ENCODE peak calls at places on chromosomes 2 and 18, in five cellular contexts. One of them, this sample, is unnamed.

GRCh38 chr2:12227941-12228608 is 481.6 kb downstream of the LPIN1 start:
- DNase-seq in GM03348: peak
- DNase-seq in activated CD8-positive, alpha-beta memory T cell treated with anti-CD3 and anti-CD28 coated beads, Interleukin-2, amount 10 ng/mL, durations not matched to agents 7 days and 5 days: no peak
- DNase-seq in foreskin fibroblast: peak
- DNase-seq in dermis microvascular lymphatic vessel endothelial cell: no peak
- DNase-seq in this sample: no peak

GRCh38 chr2:47838249-47838648 is 55.3 kb downstream of the MSH6 start:
- DNase-seq in GM03348: no peak
- DNase-seq in activated CD8-positive, alpha-beta memory T cell treated with anti-CD3 and anti-CD28 coated beads, Interleukin-2, amount 10 ng/mL, durations not matched to agents 7 days and 5 days: no peak
- DNase-seq in dermis microvascular lymphatic vessel endothelial cell: no peak
- DNase-seq in foreskin fibroblast: no peak
- DNase-seq in this sample: no peak

GRCh38 chr2:172792711-172793110 is 57.1 kb downstream of the RAPGEF4 start:
- DNase-seq in dermis microvascular lymphatic vessel endothelial cell: no peak
- DNase-seq in activated CD8-positive, alpha-beta memory T cell treated with anti-CD3 and anti-CD28 coated beads, Interleukin-2, amount 10 ng/mL, durations not matched to agents 7 days and 5 days: no peak
- DNase-seq in foreskin fibroblast: peak
- DNase-seq in GM03348: no peak
- DNase-seq in this sample: no peak

GRCh38 chr2:100868083-100868482 is 48.1 kb downstream of the NPAS2 start:
- DNase-seq in dermis microvascular lymphatic vessel endothelial cell: no peak
- DNase-seq in activated CD8-positive, alpha-beta memory T cell treated with anti-CD3 and anti-CD28 coated beads, Interleukin-2, amount 10 ng/mL, durations not matched to agents 7 days and 5 days: no peak
- DNase-seq in GM03348: no peak
- DNase-seq in foreskin fibroblast: no peak
- DNase-seq in this sample: no peak

GRCh38 chr18:261398-262073 is 6.3 kb downstream of the THOC1 start:
- DNase-seq in GM03348: peak
- DNase-seq in foreskin fibroblast: no peak
- DNase-seq in dermis microvascular lymphatic vessel endothelial cell: no peak
- DNase-seq in activated CD8-positive, alpha-beta memory T cell treated with anti-CD3 and anti-CD28 coated beads, Interleukin-2, amount 10 ng/mL, durations not matched to agents 7 days and 5 days: no peak
- DNase-seq in this sample: no peak

GRCh38 chr2:68059769-68060525 is 2.9 kb downstream of the C1D start:
- DNase-seq in GM03348: peak
- DNase-seq in dermis microvascular lymphatic vessel endothelial cell: no peak
- DNase-seq in activated CD8-positive, alpha-beta memory T cell treated with anti-CD3 and anti-CD28 coated beads, Interleukin-2, amount 10 ng/mL, durations not matched to agents 7 days and 5 days: no peak
- DNase-seq in foreskin fibroblast: peak
- DNase-seq in this sample: no peak

GRCh38 chr2:18062892-18063291 is 184.4 kb downstream of the KCNS3 start:
- DNase-seq in foreskin fibroblast: peak
- DNase-seq in GM03348: no peak
- DNase-seq in activated CD8-positive, alpha-beta memory T cell treated with anti-CD3 and anti-CD28 coated beads, Interleukin-2, amount 10 ng/mL, durations not matched to agents 7 days and 5 days: no peak
- DNase-seq in dermis microvascular lymphatic vessel endothelial cell: no peak
- DNase-seq in this sample: no peak

GRCh38 chr2:159208449-159208848 is 78.1 kb downstream of the WDSUB1 start:
- DNase-seq in foreskin fibroblast: no peak
- DNase-seq in activated CD8-positive, alpha-beta memory T cell treated with anti-CD3 and anti-CD28 coated beads, Interleukin-2, amount 10 ng/mL, durations not matched to agents 7 days and 5 days: no peak
- DNase-seq in GM03348: no peak
- DNase-seq in dermis microvascular lymphatic vessel endothelial cell: no peak
- DNase-seq in this sample: no peak

GRCh38 chr18:2223859-2224258 is 347.4 kb downstream of the METTL4 start:
- DNase-seq in GM03348: peak
- DNase-seq in dermis microvascular lymphatic vessel endothelial cell: peak
- DNase-seq in activated CD8-positive, alpha-beta memory T cell treated with anti-CD3 and anti-CD28 coated beads, Interleukin-2, amount 10 ng/mL, durations not matched to agents 7 days and 5 days: no peak
- DNase-seq in foreskin fibroblast: peak
- DNase-seq in this sample: peak

GRCh38 chr18:10032331-10032979 is 118.6 kb downstream of the VAPA start:
- DNase-seq in dermis microvascular lymphatic vessel endothelial cell: no peak
- DNase-seq in foreskin fibroblast: no peak
- DNase-seq in activated CD8-positive, alpha-beta memory T cell treated with anti-CD3 and anti-CD28 coated beads, Interleukin-2, amount 10 ng/mL, durations not matched to agents 7 days and 5 days: no peak
- DNase-seq in GM03348: no peak
- DNase-seq in this sample: no peak

GRCh38 chr2:2318949-2319348 is 12.1 kb downstream of the MYT1L start:
- DNase-seq in activated CD8-positive, alpha-beta memory T cell treated with anti-CD3 and anti-CD28 coated beads, Interleukin-2, amount 10 ng/mL, durations not matched to agents 7 days and 5 days: no peak
- DNase-seq in GM03348: no peak
- DNase-seq in foreskin fibroblast: no peak
- DNase-seq in dermis microvascular lymphatic vessel endothelial cell: no peak
- DNase-seq in this sample: no peak

GRCh38 chr18:7596133-7596532 is 29.0 kb downstream of the PTPRM start:
- DNase-seq in activated CD8-positive, alpha-beta memory T cell treated with anti-CD3 and anti-CD28 coated beads, Interleukin-2, amount 10 ng/mL, durations not matched to agents 7 days and 5 days: no peak
- DNase-seq in dermis microvascular lymphatic vessel endothelial cell: no peak
- DNase-seq in GM03348: no peak
- DNase-seq in foreskin fibroblast: no peak
- DNase-seq in this sample: no peak

GRCh38 chr18:62829936-62830335 is 114.6 kb downstream of the PHLPP1 start:
- DNase-seq in foreskin fibroblast: no peak
- DNase-seq in GM03348: no peak
- DNase-seq in activated CD8-positive, alpha-beta memory T cell treated with anti-CD3 and anti-CD28 coated beads, Interleukin-2, amount 10 ng/mL, durations not matched to agents 7 days and 5 days: no peak
- DNase-seq in dermis microvascular lymphatic vessel endothelial cell: no peak
- DNase-seq in this sample: no peak